ENCODE peak calls at places on chromosomes 3 and 15, in ten cellular contexts. B is choroid plexus epithelial cell, V is testis, C is IMR-90, T is mesendoderm, S is KG1, Z is cardiac fibroblast, H is posterior cingulate gyrus, F is left cardiac atrium, P is mucosa of gallbladder. Y is an unnamed sample.

GRCh38 chr3:160856450-160856849 is 100.4 kb downstream of the PPM1L start:
- DNase-seq in F (no peak), P (no peak), T (no peak), Z (no peak), C (no peak), H (no peak), V (no peak), B (no peak), S (no peak), Y (no peak)

GRCh38 chr3:111238896-111239295 is 167.3 kb downstream of the NECTIN3 start:
- DNase-seq in P (no peak), S (no peak), T (no peak), H (no peak), Z (no peak), F (no peak), C (no peak), V (no peak), B (no peak), Y (no peak)

GRCh38 chr15:73930371-73930770 is 4.1 kb downstream of the LOXL1 start:
- DNase-seq in P (peak), S (no peak), Z (peak), F (peak), T (no peak), B (peak), V (no peak), C (peak), H (no peak), Y (peak)

GRCh38 chr15:55267401-55268053 is 22.1 kb downstream of the RAB27A start:
- DNase-seq in B (peak), C (peak), S (peak), H (no peak), P (peak), F (peak), Z (peak), T (no peak), V (peak), Y (no peak)

GRCh38 chr3:11784962-11785361 is 61.7 kb downstream of the TAMM41 start:
- DNase-seq in B (peak), H (no peak), Z (no peak), C (no peak), T (peak), F (no peak), P (no peak), V (no peak), S (no peak), Y (no peak)

GRCh38 chr3:60364475-60364874 is 886.8 kb downstream of the FHIT start:
- DNase-seq in C (no peak), S (no peak), Z (no peak), F (no peak), P (no peak), H (no peak), V (no peak), T (no peak), B (no peak), Y (no peak)

GRCh38 chr15:31376511-31376910 is 49.9 kb downstream of the KLF13 start:
- DNase-seq in V (no peak), Z (no peak), H (no peak), P (no peak), T (no peak), F (no peak), B (no peak), C (no peak), S (no peak), Y (no peak)

GRCh38 chr15:76994971-76995945 is at the start of gene PSTPIP1:
- DNase-seq in F (peak), V (no peak), S (peak), T (no peak), H (peak), B (no peak), Z (no peak), C (no peak), P (no peak), Y (no peak)

GRCh38 chr3:185353823-185354614 is 8.9 kb upstream of the MAP3K13 start:
- DNase-seq in S (peak), B (peak), V (peak), F (peak), P (peak), Z (peak), C (peak), H (peak), T (peak), Y (peak)

GRCh38 chr3:178174201-178174880 is 361.9 kb upstream of the KCNMB2 start:
- DNase-seq in V (no peak), Z (no peak), C (no peak), H (no peak), S (no peak), P (no peak), T (no peak), B (no peak), F (no peak), Y (no peak)

GRCh38 chr3:139388961-139389551 is 391 bp downstream of the COPB2 start:
- DNase-seq in H (no peak), F (no peak), B (peak), V (no peak), Z (peak), P (no peak), S (no peak), C (no peak), T (no peak), Y (no peak)

GRCh38 chr15:65044724-65045481 is at the start of gene SLC51B:
- DNase-seq in B (peak), F (peak), P (peak), V (no peak), C (no peak), S (no peak), T (no peak), H (no peak), Z (no peak), Y (no peak)

GRCh38 chr15:40762919-40763800 is 708 bp upstream of the GCHFR start:
- DNase-seq in Z (peak), S (no peak), H (no peak), V (peak), P (peak), F (peak), B (peak), T (peak), C (peak), Y (no peak)

GRCh38 chr15:65682404-65682911 is 60.7 kb downstream of the SLC24A1 start:
- DNase-seq in V (no peak), C (no peak), H (no peak), P (no peak), B (no peak), S (no peak), F (no peak), Z (no peak), T (no peak), Y (no peak)

GRCh38 chr3:42547401-42547945 is 34.3 kb downstream of the SEC22C start:
- DNase-seq in S (no peak), H (peak), V (peak), F (peak), Z (peak), C (peak), B (peak), T (peak), P (peak), Y (peak)

GRCh38 chr15:84946772-84947489 is 34.7 kb upstream of the PDE8A start:
- DNase-seq in T (no peak), H (no peak), Z (no peak), F (no peak), S (no peak), V (no peak), B (no peak), C (no peak), P (no peak), Y (no peak)

GRCh38 chr15:98668566-98669308 is 20.4 kb downstream of the IGF1R start:
- DNase-seq in H (no peak), T (no peak), Z (peak), S (no peak), V (peak), F (no peak), C (peak), B (peak), P (no peak), Y (peak)

GRCh38 chr3:184635126-184635525 is 73.5 kb downstream of the EPHB3 start:
- DNase-seq in V (no peak), P (peak), F (peak), H (no peak), C (no peak), B (no peak), S (no peak), T (no peak), Z (no peak), Y (no peak)

GRCh38 chr3:172513488-172513887 is 9.7 kb downstream of the TNFSF10 start:
- DNase-seq in C (peak), B (peak), Z (peak), S (no peak), P (no peak), H (no peak), V (no peak), T (no peak), F (no peak), Y (no peak)

GRCh38 chr3:61925721-61926120 is 364.4 kb downstream of the PTPRG start:
- DNase-seq in T (no peak), C (peak), B (no peak), H (no peak), P (no peak), V (no peak), S (no peak), Z (no peak), F (no peak), Y (no peak)

GRCh38 chr3:195556390-195556789 is 13.3 kb upstream of the PPP1R2 start:
- DNase-seq in B (peak), V (no peak), H (peak), F (no peak), C (no peak), T (peak), Z (no peak), P (no peak), S (no peak), Y (no peak)

GRCh38 chr15:66907826-66908502 is 157.4 kb upstream of the SMAD3 start:
- DNase-seq in H (peak), P (peak), T (no peak), Z (peak), S (peak), F (peak), C (peak), B (no peak), V (peak), Y (no peak)

GRCh38 chr3:79767194-79767952 is 425 bp downstream of the ROBO1 start:
- DNase-seq in F (no peak), H (no peak), P (no peak), Z (no peak), V (peak), B (peak), C (no peak), S (no peak), T (peak), Y (no peak)

GRCh38 chr3:135178566-135178965 is 383.5 kb downstream of the EPHB1 start:
- DNase-seq in V (no peak), Z (no peak), C (no peak), B (no peak), H (no peak), S (no peak), T (no peak), F (no peak), P (no peak), Y (no peak)

GRCh38 chr3:192063570-192063969 is 602.6 kb downstream of the PYDC2 start:
- DNase-seq in C (peak), Z (no peak), T (peak), F (peak), B (no peak), H (no peak), S (no peak), P (no peak), V (peak), Y (peak)

GRCh38 chr3:147218976-147219375 is 187.4 kb downstream of the ZIC4 start:
- DNase-seq in C (no peak), S (no peak), P (no peak), T (peak), Z (no peak), H (no peak), B (peak), F (no peak), V (no peak), Y (no peak)

GRCh38 chr3:52770581-52771333 is at the start of gene NEK4:
- DNase-seq in T (peak), Z (peak), C (peak), F (peak), H (peak), V (peak), B (peak), P (peak), S (peak), Y (peak)

GRCh38 chr3:58386966-58387365 is 46.7 kb downstream of the PDHB start:
- DNase-seq in B (peak), H (peak), S (no peak), T (peak), V (no peak), Z (peak), C (peak), F (peak), P (no peak), Y (peak)

GRCh38 chr3:178483704-178484103 is 52.5 kb upstream of the KCNMB2 start:
- DNase-seq in S (no peak), P (no peak), C (no peak), Z (peak), B (peak), H (no peak), V (no peak), T (no peak), F (no peak), Y (no peak)

GRCh38 chr15:91795281-91795680 is 58.2 kb upstream of the SLCO3A1 start:
- DNase-seq in F (no peak), C (no peak), H (no peak), V (no peak), Z (no peak), P (no peak), B (no peak), T (no peak), S (no peak), Y (no peak)

GRCh38 chr15:77178421-77178820 is 107.5 kb upstream of the TSPAN3 start:
- DNase-seq in C (no peak), F (no peak), S (no peak), V (no peak), Z (no peak), T (no peak), B (no peak), H (no peak), P (no peak), Y (no peak)

GRCh38 chr3:107117922-107118576 is 259.2 kb upstream of the CCDC54 start:
- DNase-seq in T (peak), F (peak), Z (peak), S (peak), C (peak), B (peak), P (peak), V (peak), H (peak), Y (peak)

GRCh38 chr3:19106307-19106706 is 42.0 kb upstream of the KCNH8 start:
- DNase-seq in B (no peak), Z (no peak), C (no peak), V (no peak), T (no peak), S (no peak), H (no peak), F (no peak), P (no peak), Y (no peak)

GRCh38 chr3:2098398-2099027 is at the start of gene CNTN4:
- DNase-seq in C (no peak), V (peak), P (peak), S (no peak), T (peak), H (peak), Z (peak), F (peak), B (peak), Y (no peak)

Y was measured in HFFc6.